ENCODE peak calls at places on chromosome 9, in nine cellular contexts. K, R, B, Y, N, C, F, V and H are unnamed samples.

GRCh38 chr9:125190371-125190801 is 783 bp upstream of the PPP6C start:
- DNase-seq in K (no peak), R (peak), B (peak), Y (peak), N (no peak), C (no peak), F (no peak), V (peak), H (no peak)

GRCh38 chr9:72400866-72401265 is 35.9 kb upstream of the ZFAND5 start:
- DNase-seq in K (no peak), R (no peak), B (no peak), Y (no peak), N (no peak), C (no peak), F (no peak), V (no peak), H (no peak)

GRCh38 chr9:86918556-86918955 is 28.8 kb downstream of the GAS1 start:
- DNase-seq in K (no peak), R (no peak), B (no peak), Y (no peak), N (no peak), C (no peak), F (no peak), V (no peak), H (no peak)

GRCh38 chr9:6215562-6215961 is at the start of gene IL33:
- DNase-seq in K (no peak), R (no peak), B (no peak), Y (no peak), N (no peak), C (no peak), F (no peak), V (no peak), H (no peak)

GRCh38 chr9:109755040-109755439 is 25.0 kb upstream of the PALM2AKAP2 start:
- DNase-seq in K (no peak), R (no peak), B (no peak), Y (no peak), N (no peak), C (no peak), F (no peak), V (no peak), H (no peak)

GRCh38 chr9:79662553-79662956 is 90.8 kb downstream of the TLE4 start:
- DNase-seq in K (no peak), R (no peak), B (no peak), Y (no peak), N (no peak), C (no peak), F (no peak), V (no peak), H (no peak)

GRCh38 chr9:36166150-36166927 is 2.8 kb upstream of the CCIN start:
- DNase-seq in K (peak), R (peak), B (peak), Y (peak), N (peak), C (no peak), F (peak), V (peak), H (peak)

GRCh38 chr9:105007143-105007542 is 79.2 kb upstream of the ABCA1 start:
- DNase-seq in K (peak), R (peak), B (no peak), Y (peak), N (no peak), C (peak), F (no peak), V (no peak), H (peak)

GRCh38 chr9:109403116-109403515 is 82.3 kb upstream of the EPB41L4B start:
- DNase-seq in K (no peak), R (no peak), B (no peak), Y (no peak), N (no peak), C (no peak), F (no peak), V (no peak), H (no peak)

GRCh38 chr9:35051069-35051967 is 21.1 kb downstream of the VCP start:
- DNase-seq in K (peak), R (peak), B (peak), Y (peak), N (peak), C (no peak), F (no peak), V (peak), H (peak)

GRCh38 chr9:123448247-123448646 is 92.2 kb downstream of the CRB2 start:
- DNase-seq in K (no peak), R (no peak), B (no peak), Y (no peak), N (no peak), C (no peak), F (no peak), V (no peak), H (no peak)

GRCh38 chr9:97857603-97858392 is 4.8 kb downstream of the FOXE1 start:
- DNase-seq in K (no peak), R (no peak), B (no peak), Y (no peak), N (no peak), C (no peak), F (no peak), V (no peak), H (no peak)

GRCh38 chr9:14565352-14565956 is 127.8 kb downstream of the ZDHHC21 start:
- DNase-seq in K (no peak), R (no peak), B (no peak), Y (no peak), N (no peak), C (no peak), F (no peak), V (no peak), H (no peak)

GRCh38 chr9:105858284-105858683 is 163.9 kb downstream of the TMEM38B start:
- DNase-seq in K (no peak), R (no peak), B (no peak), Y (no peak), N (no peak), C (no peak), F (no peak), V (no peak), H (no peak)